ENCODE peak calls at places on chromosomes 5 and 9, in six cellular contexts. One of them, this sample, is unnamed.

GRCh38 chr5:149378241-149378805 is 769 bp downstream of the IL17B start:
- DNase-seq in prostate gland: no peak
- DNase-seq in cardiac muscle cell: no peak
- DNase-seq in CD8-positive, alpha-beta memory T cell: no peak
- DNase-seq in HCT116: no peak
- DNase-seq in neural progenitor cell: no peak
- DNase-seq in this sample: no peak

GRCh38 chr9:90898229-90898628 is 96.6 kb downstream of the SYK start:
- DNase-seq in prostate gland: no peak
- DNase-seq in cardiac muscle cell: peak; percentile 35
- DNase-seq in CD8-positive, alpha-beta memory T cell: no peak
- DNase-seq in HCT116: no peak
- DNase-seq in neural progenitor cell: no peak
- DNase-seq in this sample: no peak

GRCh38 chr5:8958602-8959001 is 587.3 kb downstream of the SEMA5A start:
- DNase-seq in prostate gland: no peak
- DNase-seq in cardiac muscle cell: peak; percentile 6
- DNase-seq in CD8-positive, alpha-beta memory T cell: no peak
- DNase-seq in HCT116: no peak
- DNase-seq in neural progenitor cell: no peak
- DNase-seq in this sample: no peak

GRCh38 chr9:19145881-19146280 is 18.6 kb upstream of the PLIN2 start:
- DNase-seq in prostate gland: no peak
- DNase-seq in cardiac muscle cell: no peak
- DNase-seq in CD8-positive, alpha-beta memory T cell: no peak
- DNase-seq in HCT116: no peak
- DNase-seq in neural progenitor cell: no peak
- DNase-seq in this sample: no peak

GRCh38 chr9:33393581-33393980 is 8.8 kb downstream of the AQP7 start:
- DNase-seq in prostate gland: no peak
- DNase-seq in cardiac muscle cell: peak; percentile 7
- DNase-seq in CD8-positive, alpha-beta memory T cell: no peak
- DNase-seq in HCT116: no peak
- DNase-seq in neural progenitor cell: no peak
- DNase-seq in this sample: no peak

GRCh38 chr9:12702160-12702758 is 9.1 kb downstream of the TYRP1 start:
- DNase-seq in prostate gland: peak; percentile 16
- DNase-seq in cardiac muscle cell: peak; percentile 91
- DNase-seq in CD8-positive, alpha-beta memory T cell: no peak
- DNase-seq in HCT116: peak; percentile 56
- DNase-seq in neural progenitor cell: peak; percentile 80
- DNase-seq in this sample: no peak

GRCh38 chr5:134509308-134510040 is 16.0 kb upstream of the JADE2 start:
- DNase-seq in prostate gland: no peak
- DNase-seq in cardiac muscle cell: peak; percentile 29
- DNase-seq in CD8-positive, alpha-beta memory T cell: no peak
- DNase-seq in HCT116: peak; percentile 87
- DNase-seq in neural progenitor cell: no peak
- DNase-seq in this sample: no peak

GRCh38 chr9:95116002-95116819 is 201.3 kb downstream of the FANCC start:
- DNase-seq in prostate gland: peak; percentile 90
- DNase-seq in cardiac muscle cell: no peak
- DNase-seq in CD8-positive, alpha-beta memory T cell: no peak
- DNase-seq in HCT116: no peak
- DNase-seq in neural progenitor cell: peak; percentile 65
- DNase-seq in this sample: no peak

GRCh38 chr5:88298425-88298824 is 29.8 kb upstream of the TMEM161B start:
- DNase-seq in prostate gland: no peak
- DNase-seq in cardiac muscle cell: peak; percentile 7
- DNase-seq in CD8-positive, alpha-beta memory T cell: no peak
- DNase-seq in HCT116: no peak
- DNase-seq in neural progenitor cell: no peak
- DNase-seq in this sample: no peak

GRCh38 chr5:173318338-173318737 is 9.9 kb downstream of the STC2 start:
- DNase-seq in prostate gland: no peak
- DNase-seq in cardiac muscle cell: no peak
- DNase-seq in CD8-positive, alpha-beta memory T cell: no peak
- DNase-seq in HCT116: no peak
- DNase-seq in neural progenitor cell: no peak
- DNase-seq in this sample: no peak

GRCh38 chr5:173321886-173322285 is 6.3 kb downstream of the STC2 start:
- DNase-seq in prostate gland: no peak
- DNase-seq in cardiac muscle cell: peak; percentile 66
- DNase-seq in CD8-positive, alpha-beta memory T cell: no peak
- DNase-seq in HCT116: no peak
- DNase-seq in neural progenitor cell: no peak
- DNase-seq in this sample: no peak

GRCh38 chr5:173318881-173319609 is 9.2 kb downstream of the STC2 start:
- DNase-seq in prostate gland: no peak
- DNase-seq in cardiac muscle cell: no peak
- DNase-seq in CD8-positive, alpha-beta memory T cell: no peak
- DNase-seq in HCT116: no peak
- DNase-seq in neural progenitor cell: no peak
- DNase-seq in this sample: no peak

GRCh38 chr5:173319610-173320100 is 8.6 kb downstream of the STC2 start:
- DNase-seq in prostate gland: no peak
- DNase-seq in cardiac muscle cell: no peak
- DNase-seq in CD8-positive, alpha-beta memory T cell: no peak
- DNase-seq in HCT116: no peak
- DNase-seq in neural progenitor cell: no peak
- DNase-seq in this sample: no peak

GRCh38 chr5:173320259-173320658 is 8.0 kb downstream of the STC2 start:
- DNase-seq in prostate gland: no peak
- DNase-seq in cardiac muscle cell: no peak
- DNase-seq in CD8-positive, alpha-beta memory T cell: no peak
- DNase-seq in HCT116: no peak
- DNase-seq in neural progenitor cell: no peak
- DNase-seq in this sample: no peak
- H3K27ac ChIP-seq in prostate gland: peak overlapping the region; percentile 26
- H3K27ac ChIP-seq in cardiac muscle cell: no peak overlapping the region
- H3K27ac ChIP-seq in CD8-positive, alpha-beta memory T cell: no peak overlapping the region
- H3K27ac ChIP-seq in HCT116: no peak overlapping the region
- H3K27ac ChIP-seq in neural progenitor cell: no peak overlapping the region
- H3K27ac ChIP-seq in this sample: no peak overlapping the region

GRCh38 chr5:147507480-147508126 is 2.3 kb downstream of the DPYSL3 start:
- DNase-seq in prostate gland: no peak
- DNase-seq in cardiac muscle cell: peak; percentile 67
- DNase-seq in CD8-positive, alpha-beta memory T cell: no peak
- DNase-seq in HCT116: no peak
- DNase-seq in neural progenitor cell: no peak
- DNase-seq in this sample: no peak

GRCh38 chr5:147509041-147509709 is 693 bp downstream of the DPYSL3 start:
- DNase-seq in prostate gland: no peak
- DNase-seq in cardiac muscle cell: peak; percentile 32
- DNase-seq in CD8-positive, alpha-beta memory T cell: no peak
- DNase-seq in HCT116: no peak
- DNase-seq in neural progenitor cell: peak; percentile 51
- DNase-seq in this sample: no peak

GRCh38 chr5:147508711-147509040 is 1.2 kb downstream of the DPYSL3 start:
- DNase-seq in prostate gland: no peak
- DNase-seq in cardiac muscle cell: peak; percentile 13
- DNase-seq in CD8-positive, alpha-beta memory T cell: no peak
- DNase-seq in HCT116: no peak
- DNase-seq in neural progenitor cell: no peak
- DNase-seq in this sample: no peak

GRCh38 chr5:147510885-147511284 is 1.0 kb upstream of the DPYSL3 start:
- DNase-seq in prostate gland: peak; percentile 44
- DNase-seq in cardiac muscle cell: no peak
- DNase-seq in CD8-positive, alpha-beta memory T cell: no peak
- DNase-seq in HCT116: no peak
- DNase-seq in neural progenitor cell: no peak
- DNase-seq in this sample: no peak

DNA sequence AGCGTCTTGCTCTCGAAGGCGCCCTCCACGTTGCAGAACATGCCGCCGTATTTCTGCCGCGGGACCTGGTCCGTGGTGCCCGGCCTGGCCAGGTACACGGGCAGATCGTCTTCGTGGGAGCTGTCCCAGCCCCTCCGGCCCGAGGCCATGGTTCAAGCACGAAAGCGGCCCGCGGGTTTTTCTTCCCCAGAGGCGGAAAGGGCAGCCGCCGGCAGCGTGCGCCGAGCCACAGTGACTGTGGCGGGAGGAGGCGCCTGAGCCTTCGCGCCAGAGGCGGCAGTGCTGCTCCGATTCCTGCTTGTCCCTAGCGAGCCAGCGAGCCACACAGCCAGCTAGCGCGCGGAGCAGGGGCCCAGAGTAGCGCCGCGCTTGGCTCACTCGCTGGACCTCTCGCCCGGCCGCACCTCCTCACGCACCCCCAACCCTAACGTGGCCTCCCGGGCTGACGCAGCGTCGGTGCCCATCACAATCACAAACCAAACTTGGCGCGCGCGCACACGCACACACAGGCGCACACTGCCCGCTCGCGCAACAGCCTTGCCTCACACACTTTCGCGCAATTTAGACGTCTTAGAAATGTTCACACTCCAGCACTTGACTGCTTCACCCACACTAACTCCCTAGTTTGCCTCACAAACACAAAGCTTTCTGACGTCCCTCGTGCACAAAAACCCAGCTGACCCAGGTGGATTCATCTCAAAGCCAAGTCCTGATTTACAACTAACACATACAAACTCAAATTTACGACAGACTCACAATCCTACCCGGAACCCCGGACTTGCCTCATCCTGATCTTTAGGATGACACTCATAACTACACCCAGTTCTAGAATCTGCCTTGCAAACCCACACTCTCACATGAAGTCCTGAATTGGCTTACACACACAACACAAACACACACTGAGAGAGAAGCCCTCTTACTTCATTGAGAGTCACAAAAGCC is at the start of gene DPYSL3:
- DNase-seq in prostate gland: peak; percentile 79
- DNase-seq in cardiac muscle cell: peak; percentile 89
- DNase-seq in CD8-positive, alpha-beta memory T cell: peak; percentile 43
- DNase-seq in HCT116: peak; percentile 15
- DNase-seq in neural progenitor cell: peak; percentile 93
- DNase-seq in this sample: no peak
- H3K4me3 ChIP-seq in prostate gland: peak within 1 kb of the TSS; percentile 65
- H3K4me3 ChIP-seq in cardiac muscle cell: peak within 1 kb of the TSS; percentile 53
- H3K4me3 ChIP-seq in CD8-positive, alpha-beta memory T cell: no peak within 1 kb of the TSS
- H3K4me3 ChIP-seq in HCT116: peak within 1 kb of the TSS; percentile 46
- H3K4me3 ChIP-seq in neural progenitor cell: peak within 1 kb of the TSS; percentile 93
- H3K4me3 ChIP-seq in this sample: no peak within 1 kb of the TSS

GRCh38 chr5:151037561-151038291 is 17.3 kb downstream of the GPX3 start:
- DNase-seq in prostate gland: no peak
- DNase-seq in cardiac muscle cell: peak; percentile 82
- DNase-seq in CD8-positive, alpha-beta memory T cell: no peak
- DNase-seq in HCT116: no peak
- DNase-seq in neural progenitor cell: no peak
- DNase-seq in this sample: no peak

GRCh38 chr5:151034422-151035379 is 14.3 kb downstream of the GPX3 start:
- DNase-seq in prostate gland: no peak
- DNase-seq in cardiac muscle cell: no peak
- DNase-seq in CD8-positive, alpha-beta memory T cell: no peak
- DNase-seq in HCT116: no peak
- DNase-seq in neural progenitor cell: no peak
- DNase-seq in this sample: no peak

GRCh38 chr5:151038801-151039238 is 18.4 kb downstream of the GPX3 start:
- DNase-seq in prostate gland: no peak
- DNase-seq in cardiac muscle cell: no peak
- DNase-seq in CD8-positive, alpha-beta memory T cell: no peak
- DNase-seq in HCT116: no peak
- DNase-seq in neural progenitor cell: no peak
- DNase-seq in this sample: no peak

GRCh38 chr5:151038292-151038745 is 17.9 kb downstream of the GPX3 start:
- DNase-seq in prostate gland: no peak
- DNase-seq in cardiac muscle cell: no peak
- DNase-seq in CD8-positive, alpha-beta memory T cell: no peak
- DNase-seq in HCT116: no peak
- DNase-seq in neural progenitor cell: no peak
- DNase-seq in this sample: no peak

DNA sequence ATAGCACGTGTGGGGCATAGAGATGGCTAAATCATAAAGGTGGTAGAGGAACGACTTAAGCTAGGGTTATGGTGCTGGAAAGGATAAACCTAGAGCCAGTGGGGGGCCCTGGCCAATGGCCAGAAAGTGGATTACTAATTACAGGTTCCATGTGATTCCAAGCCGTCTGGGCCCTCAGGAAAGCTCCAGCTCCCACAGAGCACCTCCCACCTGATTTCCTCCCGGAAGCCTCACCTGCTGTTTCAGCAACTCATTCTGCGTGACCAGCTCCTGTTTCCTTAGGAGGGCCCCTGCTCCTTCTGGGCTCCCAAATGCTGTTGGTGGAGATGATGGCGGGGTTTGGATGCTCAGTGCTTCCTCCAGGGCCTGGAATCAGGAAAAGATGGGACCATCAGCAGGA is 16.2 kb downstream of the GPX3 start:
- DNase-seq in prostate gland: no peak
- DNase-seq in cardiac muscle cell: no peak
- DNase-seq in CD8-positive, alpha-beta memory T cell: no peak
- DNase-seq in HCT116: no peak
- DNase-seq in neural progenitor cell: no peak
- DNase-seq in this sample: no peak
- H3K36me3 ChIP-seq in prostate gland: peaks cover 34% of the 10 kb centered on the region
- H3K36me3 ChIP-seq in cardiac muscle cell: peaks cover 63% of the 10 kb centered on the region
- H3K36me3 ChIP-seq in CD8-positive, alpha-beta memory T cell: peaks cover 87% of the 10 kb centered on the region
- H3K36me3 ChIP-seq in HCT116: peaks cover 10% of the 10 kb centered on the region
- H3K36me3 ChIP-seq in neural progenitor cell: no peaks in the 10 kb centered on the region
- H3K36me3 ChIP-seq in this sample: peaks cover 91% of the 10 kb centered on the region

GRCh38 chr9:134883040-134883782 is 2.6 kb downstream of the FCN2 start:
- DNase-seq in prostate gland: no peak
- DNase-seq in cardiac muscle cell: no peak
- DNase-seq in CD8-positive, alpha-beta memory T cell: no peak
- DNase-seq in HCT116: no peak
- DNase-seq in neural progenitor cell: no peak
- DNase-seq in this sample: no peak
- H3K27ac ChIP-seq in prostate gland: no peak overlapping the region
- H3K27ac ChIP-seq in cardiac muscle cell: no peak overlapping the region
- H3K27ac ChIP-seq in CD8-positive, alpha-beta memory T cell: no peak overlapping the region
- H3K27ac ChIP-seq in HCT116: no peak overlapping the region
- H3K27ac ChIP-seq in neural progenitor cell: no peak overlapping the region
- H3K27ac ChIP-seq in this sample: no peak overlapping the region

GRCh38 chr9:118882674-118883073 is 486.6 kb downstream of the BRINP1 start:
- DNase-seq in prostate gland: no peak
- DNase-seq in cardiac muscle cell: no peak
- DNase-seq in CD8-positive, alpha-beta memory T cell: no peak
- DNase-seq in HCT116: no peak
- DNase-seq in neural progenitor cell: no peak
- DNase-seq in this sample: no peak
- H3K4me3 ChIP-seq in prostate gland: no peak overlapping the region
- H3K4me3 ChIP-seq in cardiac muscle cell: no peak overlapping the region
- H3K4me3 ChIP-seq in CD8-positive, alpha-beta memory T cell: no peak overlapping the region
- H3K4me3 ChIP-seq in HCT116: no peak overlapping the region
- H3K4me3 ChIP-seq in neural progenitor cell: no peak overlapping the region
- H3K4me3 ChIP-seq in this sample: no peak overlapping the region

GRCh38 chr5:112895682-112896081 is 26.3 kb downstream of the REEP5 start:
- DNase-seq in prostate gland: no peak
- DNase-seq in cardiac muscle cell: no peak
- DNase-seq in CD8-positive, alpha-beta memory T cell: no peak
- DNase-seq in HCT116: no peak
- DNase-seq in neural progenitor cell: no peak
- DNase-seq in this sample: no peak
- H3K36me3 ChIP-seq in prostate gland: no peaks in the 10 kb centered on the region
- H3K36me3 ChIP-seq in cardiac muscle cell: peaks cover 14% of the 10 kb centered on the region
- H3K36me3 ChIP-seq in CD8-positive, alpha-beta memory T cell: peaks cover 20% of the 10 kb centered on the region
- H3K36me3 ChIP-seq in HCT116: peaks cover 24% of the 10 kb centered on the region
- H3K36me3 ChIP-seq in neural progenitor cell: peaks cover 8% of the 10 kb centered on the region
- H3K36me3 ChIP-seq in this sample: peaks cover 16% of the 10 kb centered on the region

DNA sequence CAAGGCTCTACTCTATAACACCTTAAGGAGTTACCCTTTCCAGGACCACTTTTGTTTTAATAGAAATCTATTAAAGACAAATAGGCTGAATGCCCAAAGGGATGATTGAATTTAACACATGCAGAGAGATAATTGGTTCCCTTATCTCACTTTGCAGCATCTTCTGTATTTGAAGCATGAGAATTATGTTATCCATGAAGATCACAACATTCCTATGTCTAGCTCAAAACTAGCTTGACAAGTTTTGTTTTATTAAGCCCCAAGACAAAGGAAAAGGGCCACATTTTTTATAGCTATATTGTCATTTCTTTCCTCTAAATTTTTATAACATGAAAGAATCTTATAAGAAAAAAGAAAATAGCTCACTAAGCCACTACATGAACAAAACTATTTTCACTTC is 57.9 kb upstream of the FTMT start:
- DNase-seq in prostate gland: no peak
- DNase-seq in cardiac muscle cell: no peak
- DNase-seq in CD8-positive, alpha-beta memory T cell: no peak
- DNase-seq in HCT116: no peak
- DNase-seq in neural progenitor cell: no peak
- DNase-seq in this sample: no peak
- H3K27ac ChIP-seq in prostate gland: no peak overlapping the region
- H3K27ac ChIP-seq in cardiac muscle cell: no peak overlapping the region
- H3K27ac ChIP-seq in CD8-positive, alpha-beta memory T cell: no peak overlapping the region
- H3K27ac ChIP-seq in HCT116: no peak overlapping the region
- H3K27ac ChIP-seq in neural progenitor cell: no peak overlapping the region
- H3K27ac ChIP-seq in this sample: no peak overlapping the region